ENCODE peak calls at places on chromosomes 16 and 17, in six cellular contexts. A is left lung, D is lower lobe of right lung, U is right lobe of liver, O is thyroid gland, L is tibial artery. W is an unnamed sample.

GRCh38 chr16:88560722-88561484 is 9.3 kb upstream of the ZC3H18 start:
- DNase-seq in A (no peak), D (no peak), U (no peak), O (no peak), L (no peak), W (peak; percentile 53)

GRCh38 chr16:19432429-19432828 is 14.7 kb downstream of the TMC5 start:
- DNase-seq in A (no peak), D (no peak), U (no peak), O (no peak), L (no peak), W (no peak)

GRCh38 chr16:89923640-89924297 is 627 bp downstream of the TUBB3 start:
- DNase-seq in A (peak; percentile 80), D (no peak), U (no peak), O (no peak), L (no peak), W (peak; percentile 37)

GRCh38 chr16:4847774-4848587 is 700 bp downstream of the UBN1 start:
- DNase-seq in A (peak; percentile 91), D (peak; percentile 67), U (peak; percentile 56), O (peak; percentile 74), L (peak; percentile 56), W (peak; percentile 48)

GRCh38 chr16:51682905-51683304 is 531.8 kb upstream of the SALL1 start:
- DNase-seq in A (no peak), D (no peak), U (no peak), O (no peak), L (no peak), W (no peak)

GRCh38 chr17:74616696-74617095 is 6.8 kb downstream of the CD300E start:
- DNase-seq in A (no peak), D (no peak), U (no peak), O (no peak), L (no peak), W (no peak)

GRCh38 chr17:48160177-48160967 is 52.8 kb downstream of the SNX11 start:
- DNase-seq in A (no peak), D (no peak), U (peak; percentile 25), O (peak; percentile 9), L (no peak), W (no peak)

GRCh38 chr17:12388206-12388605 is 277.5 kb upstream of the MYOCD start:
- DNase-seq in A (no peak), D (no peak), U (no peak), O (no peak), L (no peak), W (no peak)

GRCh38 chr17:226108-226772 is 44.8 kb upstream of the DOC2B start:
- DNase-seq in A (no peak), D (peak; percentile 20), U (peak; percentile 3), O (no peak), L (peak; percentile 10), W (no peak)

GRCh38 chr17:28173801-28174200 is 131.3 kb downstream of the NLK start:
- DNase-seq in A (no peak), D (no peak), U (no peak), O (no peak), L (no peak), W (no peak)

GRCh38 chr17:63694229-63694973 is 5.5 kb downstream of the LIMD2 start:
- DNase-seq in A (no peak), D (no peak), U (no peak), O (no peak), L (no peak), W (no peak)

GRCh38 chr17:56000411-56000810 is 152.9 kb upstream of the ANKFN1 start:
- DNase-seq in A (no peak), D (no peak), U (no peak), O (no peak), L (no peak), W (no peak)

GRCh38 chr17:45228121-45228941 is 6.6 kb downstream of the FMNL1 start:
- DNase-seq in A (peak; percentile 71), D (no peak), U (no peak), O (no peak), L (no peak), W (peak; percentile 55)

GRCh38 chr17:80033840-80034239 is 1.8 kb downstream of the TBC1D16 start:
- DNase-seq in A (no peak), D (no peak), U (no peak), O (no peak), L (no peak), W (no peak)

GRCh38 chr17:70552230-70552981 is 383.1 kb downstream of the KCNJ2 start:
- DNase-seq in A (no peak), D (no peak), U (no peak), O (no peak), L (no peak), W (peak; percentile 10)

GRCh38 chr17:42555122-42555622 is 2.4 kb downstream of the HSD17B1 start:
- DNase-seq in A (no peak), D (no peak), U (no peak), O (no peak), L (no peak), W (no peak)

GRCh38 chr17:42553866-42554249 is 1.1 kb downstream of the HSD17B1 start:
- DNase-seq in A (peak; percentile 81), D (no peak), U (no peak), O (no peak), L (no peak), W (no peak)

GRCh38 chr17:42548993-42549755 is 3.5 kb upstream of the HSD17B1 start:
- DNase-seq in A (no peak), D (no peak), U (no peak), O (no peak), L (no peak), W (no peak)

GRCh38 chr17:42554250-42555121 is 1.8 kb downstream of the HSD17B1 start:
- DNase-seq in A (peak; percentile 97), D (peak; percentile 89), U (peak; percentile 94), O (peak; percentile 91), L (peak; percentile 85), W (peak; percentile 90)

GRCh38 chr17:42553161-42553818 is 567 bp downstream of the HSD17B1 start:
- DNase-seq in A (peak; percentile 78), D (no peak), U (no peak), O (no peak), L (no peak), W (no peak)
- H3K27ac ChIP-seq in A (no peak overlapping the region), D (peak overlapping the region; percentile 96), U (no peak overlapping the region), O (no peak overlapping the region), L (peak overlapping the region; percentile 93), W (no peak overlapping the region)

GRCh38 chr17:77677210-77677609 is 281.3 kb upstream of the TNRC6C start:
- DNase-seq in A (no peak), D (no peak), U (no peak), O (no peak), L (no peak), W (no peak)
- H3K4me3 ChIP-seq in A (no peak overlapping the region), D (no peak overlapping the region), U (no peak overlapping the region), O (no peak overlapping the region), L (no peak overlapping the region), W (no peak overlapping the region)

GRCh38 chr17:49763735-49764558 is at the start of gene FAM117A:
- DNase-seq in A (peak; percentile 91), D (peak; percentile 96), U (peak; percentile 94), O (peak; percentile 99), L (peak; percentile 94), W (peak; percentile 97)
- H3K27ac ChIP-seq in A (peak within 1 kb of the TSS; percentile 39), D (peak within 1 kb of the TSS; percentile 78), U (peak within 1 kb of the TSS; percentile 44), O (peak within 1 kb of the TSS; percentile 78), L (peak within 1 kb of the TSS; percentile 79), W (no peak within 1 kb of the TSS)

DNA sequence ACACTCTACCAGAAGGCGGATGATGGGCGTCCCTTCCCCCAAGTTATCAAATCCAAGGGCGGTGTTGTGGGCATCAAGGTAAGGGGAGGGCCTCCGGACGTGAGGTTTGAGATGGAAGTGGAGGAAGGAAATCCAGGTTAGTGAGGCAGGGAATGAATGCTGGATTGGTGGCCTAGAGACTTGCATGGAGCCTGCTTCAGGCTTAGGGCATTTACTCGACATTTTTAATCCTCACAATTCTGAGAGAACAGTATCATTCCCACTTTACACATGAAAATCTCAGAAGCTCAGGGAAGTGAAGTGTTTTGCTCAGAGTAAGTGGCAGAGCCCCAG is 2.0 kb downstream of the ALDOA start:
- DNase-seq in A (no peak), D (no peak), U (no peak), O (no peak), L (no peak), W (no peak)
- H3K4me3 ChIP-seq in A (peak overlapping the region; percentile 98), D (peak overlapping the region; percentile 95), U (peak overlapping the region; percentile 97), O (no peak overlapping the region), L (peak overlapping the region; percentile 98), W (no peak overlapping the region)

DNA sequence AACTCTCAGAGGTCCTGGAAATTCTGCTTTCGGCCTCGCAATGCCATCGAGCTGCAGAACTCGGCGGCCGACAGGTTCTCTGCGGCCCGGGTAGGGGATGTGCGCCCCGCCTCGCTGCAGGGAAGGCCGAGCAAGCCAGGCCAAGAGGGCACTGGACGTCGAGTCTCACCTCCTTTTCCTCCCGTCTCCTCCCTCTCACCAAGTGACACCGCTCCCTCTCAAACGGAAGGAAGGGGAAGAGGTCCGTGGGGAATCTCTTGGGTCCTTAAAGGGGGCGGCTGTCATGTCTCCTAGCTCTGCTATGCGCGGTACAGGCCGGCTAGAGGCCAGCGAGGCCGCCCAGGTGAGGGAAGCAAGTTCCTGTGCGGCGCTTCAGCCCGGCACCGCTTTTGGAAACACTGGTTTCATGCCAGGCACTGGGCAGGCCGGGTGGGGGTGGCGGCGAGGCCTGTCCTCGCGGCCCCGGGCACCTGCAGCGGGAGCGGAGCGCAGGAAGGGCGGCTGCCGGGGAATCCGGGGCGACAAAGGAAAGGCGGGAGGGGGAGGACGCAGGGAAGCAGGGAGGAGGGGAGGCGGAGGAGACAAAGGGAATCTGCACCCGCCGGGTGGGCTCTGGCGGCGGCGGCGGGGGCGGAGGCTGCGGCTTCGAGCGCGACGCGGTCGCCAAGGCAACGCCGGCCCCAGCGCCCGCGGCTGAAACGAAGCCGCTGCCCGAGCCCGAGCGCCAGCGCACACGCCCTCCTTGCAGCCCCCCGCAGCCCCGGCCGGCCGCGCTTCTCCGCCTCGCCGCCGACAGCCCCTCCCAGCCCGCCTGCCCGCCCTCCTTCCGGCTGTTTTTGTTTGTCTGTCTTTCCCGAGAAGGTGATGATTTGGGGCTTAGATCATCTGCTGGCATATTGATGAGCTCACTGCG is 32.3 kb downstream of the CDK5R1 start:
- DNase-seq in A (peak; percentile 86), D (peak; percentile 56), U (peak; percentile 48), O (peak; percentile 70), L (no peak), W (peak; percentile 79)
- H3K27ac ChIP-seq in A (peak overlapping the region; percentile 44), D (peak overlapping the region; percentile 9), U (no peak overlapping the region), O (no peak overlapping the region), L (peak overlapping the region; percentile 16), W (peak overlapping the region; percentile 64)

W was measured in SJCRH30.